ENCODE peak calls at places on chromosomes 13 and 19, in seven cellular contexts. N is GM12892, Z is K562, H is transverse colon, L is breast epithelium, M is HCT116, O is GM23338. U is an unnamed sample.

GRCh38 chr13:66778461-66778860 is 451.7 kb downstream of the PCDH9 start:
- DNase-seq in L (no peak), H (no peak), M (no peak), Z (no peak), O (no peak), N (no peak), U (no peak)

GRCh38 chr19:50416034-50416814 is 2.5 kb upstream of the SPIB start:
- DNase-seq in Z (no peak), H (no peak), M (no peak), O (peak), N (no peak), L (no peak), U (peak)

GRCh38 chr19:18514800-18515682 is 6.8 kb downstream of the ELL start:
- DNase-seq in N (no peak), M (no peak), H (peak), Z (no peak), O (no peak), L (no peak), U (peak)

GRCh38 chr13:95391325-95391724 is 90.1 kb upstream of the ABCC4 start:
- DNase-seq in M (no peak), O (no peak), N (no peak), H (no peak), Z (no peak), L (no peak), U (no peak)

GRCh38 chr13:49258097-49258796 is 10.5 kb downstream of the CDADC1 start:
- DNase-seq in L (no peak), H (no peak), Z (no peak), O (no peak), N (no peak), M (no peak), U (no peak)

GRCh38 chr19:14333101-14333871 is 48.0 kb upstream of the ADGRE5 start:
- DNase-seq in N (no peak), H (peak), O (peak), M (no peak), Z (no peak), L (no peak), U (no peak)

GRCh38 chr19:41872384-41872774 is 4.7 kb upstream of the CD79A start:
- DNase-seq in N (no peak), O (no peak), Z (no peak), M (no peak), L (no peak), H (no peak), U (no peak)

GRCh38 chr13:87087741-87088140 is 583.4 kb upstream of the SLITRK5 start:
- DNase-seq in H (no peak), M (no peak), O (no peak), Z (no peak), L (no peak), N (no peak), U (no peak)

GRCh38 chr13:54184576-54184975 is 1156.0 kb downstream of the OLFM4 start:
- DNase-seq in Z (no peak), O (no peak), N (no peak), H (no peak), L (no peak), M (no peak), U (no peak)

GRCh38 chr13:21717817-21718216 is 46.9 kb downstream of the FGF9 start:
- DNase-seq in O (peak), H (no peak), M (no peak), Z (no peak), N (no peak), L (no peak), U (no peak)

GRCh38 chr13:95510950-95511349 is 41.6 kb upstream of the CLDN10 start:
- DNase-seq in N (no peak), H (no peak), M (no peak), Z (no peak), O (no peak), L (no peak), U (no peak)

GRCh38 chr13:100512422-100512821 is 76.2 kb downstream of the GGACT start:
- DNase-seq in M (peak), H (no peak), N (no peak), L (no peak), Z (no peak), O (no peak), U (no peak)

GRCh38 chr19:46821512-46822359 is 28.9 kb downstream of the AP2S1 start:
- DNase-seq in Z (no peak), N (peak), H (peak), M (no peak), O (no peak), L (no peak), U (peak)

GRCh38 chr13:44052843-44053607 is 173.3 kb downstream of the LACC1 start:
- DNase-seq in Z (no peak), H (peak), O (peak), L (no peak), N (no peak), M (no peak), U (no peak)

GRCh38 chr13:30689752-30690151 is 45.6 kb upstream of the ALOX5AP start:
- DNase-seq in L (no peak), Z (no peak), O (no peak), H (no peak), N (no peak), M (no peak), U (no peak)

GRCh38 chr19:287381-287871 is 3.8 kb downstream of the PLPP2 start:
- DNase-seq in N (no peak), L (no peak), O (no peak), H (no peak), Z (no peak), M (no peak), U (no peak)

GRCh38 chr19:12784871-12785430 is 6.3 kb upstream of the JUNB start:
- DNase-seq in Z (no peak), L (no peak), O (no peak), N (no peak), M (no peak), H (no peak), U (no peak)

GRCh38 chr13:97411894-97412460 is 22.0 kb upstream of the RAP2A start:
- DNase-seq in H (no peak), O (no peak), L (no peak), M (no peak), N (no peak), Z (no peak), U (no peak)

GRCh38 chr19:1266116-1266817 is 2.9 kb upstream of the CIRBP start:
- DNase-seq in M (no peak), H (peak), L (peak), O (peak), N (peak), Z (peak), U (peak)

GRCh38 chr13:97228850-97229521 is 6.9 kb downstream of the MBNL2 start:
- DNase-seq in H (no peak), M (no peak), O (no peak), L (no peak), N (no peak), Z (no peak), U (no peak)

GRCh38 chr19:58395220-58395978 is at the start of gene RNF225:
- DNase-seq in M (no peak), L (peak), N (no peak), O (peak), Z (peak), H (peak), U (no peak)

GRCh38 chr13:92172191-92172590 is 773.8 kb downstream of the GPC5 start:
- DNase-seq in Z (no peak), H (no peak), L (no peak), N (no peak), O (no peak), M (no peak), U (no peak)

GRCh38 chr13:102020611-102021216 is 381.1 kb downstream of the FGF14 start:
- DNase-seq in L (no peak), H (no peak), Z (no peak), O (no peak), N (no peak), M (no peak), U (no peak)

GRCh38 chr13:73857106-73857505 is 277.1 kb downstream of the KLF12 start:
- DNase-seq in M (no peak), O (no peak), L (no peak), N (no peak), Z (no peak), H (no peak), U (no peak)

GRCh38 chr13:28492527-28493367 is 2.2 kb downstream of the FLT1 start:
- DNase-seq in Z (no peak), H (no peak), M (no peak), L (no peak), O (peak), N (no peak), U (no peak)

GRCh38 chr19:45595814-45596213 is 6.2 kb downstream of the GPR4 start:
- DNase-seq in O (no peak), L (no peak), Z (no peak), H (no peak), M (no peak), N (no peak), U (no peak)

GRCh38 chr13:92954746-92955145 is 271.9 kb upstream of the GPC6 start:
- DNase-seq in O (no peak), L (no peak), Z (no peak), H (no peak), N (no peak), M (no peak), U (no peak)

GRCh38 chr19:52962394-52963228 is at the start of gene ZNF816:
- DNase-seq in Z (peak), H (peak), L (peak), M (peak), N (peak), O (peak), U (peak)
- TF ChIP-seq POLR2AphosphoS5 in Z (peak), H (peak), L (peak), M (peak), N (peak), O (peak), U (peak)

GRCh38 chr19:35249146-35249847 is 495 bp downstream of the LSR start:
- DNase-seq in Z (peak), O (no peak), H (peak), L (no peak), N (no peak), M (no peak), U (no peak)

GRCh38 chr19:35248310-35249145 is at the start of gene LSR:
- DNase-seq in M (peak), O (peak), Z (peak), N (peak), H (peak), L (peak), U (peak)

GRCh38 chr19:35251456-35251855 is 2.7 kb downstream of the LSR start:
- DNase-seq in M (no peak), N (no peak), O (no peak), Z (no peak), L (no peak), H (no peak), U (peak)

GRCh38 chr19:35247526-35248309 is 1.1 kb upstream of the LSR start:
- DNase-seq in Z (peak), L (peak), M (peak), O (peak), N (peak), H (peak), U (peak)

DNA sequence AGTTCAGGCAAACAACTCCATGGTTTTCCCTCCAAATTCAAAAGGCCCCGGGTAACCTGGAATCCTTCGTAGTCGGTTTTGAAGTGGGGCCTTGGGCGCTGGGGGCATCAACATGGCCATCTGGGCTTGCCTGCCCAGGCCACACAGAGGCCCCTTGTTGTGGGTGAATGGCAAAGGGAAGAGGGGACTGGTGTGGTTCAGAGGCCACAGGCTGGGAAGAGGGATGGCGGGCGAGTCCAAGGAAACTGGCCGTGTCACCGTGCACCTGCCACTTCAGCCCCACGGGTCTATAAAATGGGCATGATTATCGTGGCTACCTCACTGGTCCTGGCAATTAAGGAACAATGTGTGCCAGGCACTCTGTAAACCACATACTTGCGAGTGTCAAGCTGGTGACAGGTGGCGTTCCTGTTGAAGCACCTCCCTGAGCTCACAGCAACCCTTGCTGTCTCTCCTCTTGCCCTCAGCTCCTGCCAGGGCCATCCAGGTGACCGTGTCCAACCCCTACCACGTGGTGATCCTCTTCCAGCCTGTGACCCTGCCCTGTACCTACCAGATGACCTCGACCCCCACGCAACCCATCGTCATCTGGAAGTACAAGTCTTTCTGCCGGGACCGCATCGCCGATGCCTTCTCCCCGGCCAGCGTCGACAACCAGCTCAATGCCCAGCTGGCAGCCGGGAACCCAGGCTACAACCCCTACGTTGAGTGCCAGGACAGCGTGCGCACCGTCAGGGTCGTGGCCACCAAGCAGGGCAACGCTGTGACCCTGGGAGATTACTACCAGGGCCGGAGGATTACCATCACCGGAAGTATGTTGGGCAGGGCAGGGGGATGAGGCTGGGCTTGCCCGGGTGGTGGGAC is 1.3 kb downstream of the LSR start:
- DNase-seq in Z (no peak), M (no peak), L (no peak), H (no peak), O (no peak), N (no peak), U (peak)
- TF ChIP-seq POLR2AphosphoS5 in Z (no peak), M (no peak), L (no peak), H (no peak), O (no peak), N (no peak), U (peak)

DNA sequence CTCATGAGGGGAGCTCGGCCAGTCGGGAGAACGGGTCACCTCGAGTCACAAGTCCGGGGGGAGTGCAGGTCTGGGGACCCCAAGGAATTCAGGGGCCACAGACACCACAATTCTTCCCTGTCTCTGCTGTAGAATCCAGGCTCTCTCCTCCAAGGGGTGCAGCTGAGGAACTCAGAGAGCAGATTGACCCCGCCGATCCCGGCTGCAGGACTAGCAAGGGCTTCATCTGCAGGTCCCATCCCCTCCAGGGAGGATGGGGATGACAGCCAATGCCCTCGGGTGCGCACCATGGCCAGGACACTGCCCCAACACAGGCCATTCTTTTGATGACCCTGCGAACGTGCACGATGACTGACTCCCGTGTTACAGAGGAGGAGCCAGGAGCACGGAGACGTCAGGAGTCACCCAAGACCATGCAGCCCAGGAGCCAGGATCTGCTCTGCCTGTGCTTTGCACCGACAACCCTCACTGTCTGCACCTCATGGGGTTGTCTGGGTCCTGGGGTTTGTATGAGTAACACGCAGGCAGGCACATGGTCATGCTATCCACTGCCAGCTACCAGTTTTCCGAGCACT is 48.5 kb upstream of the TUBGCP3 start:
- DNase-seq in M (no peak), L (peak), O (no peak), Z (no peak), N (no peak), H (no peak), U (peak)
- TF ChIP-seq POLR2AphosphoS5 in M (no peak), L (no peak), O (no peak), Z (no peak), N (no peak), H (no peak), U (no peak)

DNA sequence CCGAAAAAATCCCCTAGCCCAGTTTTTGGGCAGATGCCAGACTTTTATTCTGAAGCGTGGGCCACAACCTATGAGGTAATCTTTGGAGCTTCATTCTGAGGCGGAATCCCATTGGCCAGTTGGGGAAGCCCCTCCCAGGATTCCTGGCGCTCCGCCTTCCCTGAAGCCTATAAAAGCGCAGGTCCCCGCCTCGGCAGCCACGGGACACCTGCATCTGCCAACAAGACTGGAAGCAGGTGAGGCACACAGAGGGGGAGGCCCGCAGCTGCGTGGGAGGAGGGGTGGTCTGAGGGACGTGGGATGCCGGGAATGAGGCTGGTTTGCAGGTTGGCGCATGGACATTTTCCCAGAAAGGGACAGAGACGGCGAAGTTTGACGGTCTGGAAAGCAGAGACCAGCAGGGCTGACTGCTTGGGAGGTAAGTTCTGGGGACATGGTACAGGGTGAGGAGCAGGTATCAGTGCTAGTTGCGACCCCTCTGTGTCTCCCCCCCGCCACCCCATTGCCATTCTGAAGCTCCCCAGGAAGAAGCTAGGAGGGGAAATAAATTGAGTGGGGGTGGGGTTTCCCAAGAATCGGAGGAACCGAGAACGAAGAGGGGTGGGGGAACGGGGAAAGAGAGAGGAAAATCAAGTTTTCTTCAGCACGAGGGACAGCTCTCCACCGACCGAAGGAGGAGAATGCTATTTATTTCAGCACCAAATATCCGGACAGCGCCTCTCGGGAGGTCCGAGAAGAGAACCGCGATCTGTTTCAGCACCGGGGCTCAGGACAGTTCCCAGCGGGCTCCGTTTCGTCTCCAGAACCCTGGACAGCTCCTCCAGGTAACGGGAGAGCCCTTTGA is 22.4 kb upstream of the FEM1A start:
- DNase-seq in O (peak), H (peak), Z (peak), N (peak), M (peak), L (peak), U (peak)
- TF ChIP-seq POLR2AphosphoS5 in O (peak), H (peak), Z (peak), N (no peak), M (peak), L (peak), U (peak)

DNA sequence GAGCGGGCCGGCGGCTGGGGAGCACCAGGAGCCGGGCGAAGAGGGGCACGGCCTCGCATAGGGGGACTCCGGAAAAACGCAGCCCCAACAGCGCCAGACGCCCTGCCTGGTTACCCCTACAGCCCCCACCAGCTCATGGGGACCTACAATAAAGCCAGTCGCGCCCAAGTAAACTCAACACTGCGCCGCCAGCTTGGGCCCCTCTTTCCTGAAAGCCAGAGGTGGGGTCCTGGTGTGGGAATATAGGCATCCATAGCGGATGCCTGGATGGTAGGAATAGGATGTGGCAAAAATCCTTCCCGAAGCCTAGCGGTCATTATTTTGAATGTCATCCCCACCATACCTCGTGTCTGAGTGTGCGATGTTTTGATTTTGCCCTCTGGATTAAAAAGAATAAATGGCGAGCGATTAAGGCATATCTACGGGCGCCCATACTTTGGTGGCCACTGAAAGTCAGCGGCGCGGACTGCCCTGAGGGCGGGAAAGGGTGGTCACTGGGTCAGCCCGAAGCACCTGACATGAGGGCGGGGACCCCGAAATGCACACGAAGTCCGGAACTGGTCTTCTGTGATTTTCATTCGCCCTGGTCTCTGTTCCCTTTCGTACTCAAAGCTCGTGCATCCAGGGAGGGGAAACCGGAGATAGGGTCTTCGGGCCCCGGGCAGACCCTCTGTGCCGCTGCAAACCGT is at the start of the genes NHLRC3 and PROSER1:
- DNase-seq in N (peak), H (peak), M (peak), L (peak), Z (peak), O (peak), U (peak)
- TF ChIP-seq POLR2AphosphoS5 in N (peak), H (peak), M (peak), L (peak), Z (peak), O (peak), U (peak)

DNA sequence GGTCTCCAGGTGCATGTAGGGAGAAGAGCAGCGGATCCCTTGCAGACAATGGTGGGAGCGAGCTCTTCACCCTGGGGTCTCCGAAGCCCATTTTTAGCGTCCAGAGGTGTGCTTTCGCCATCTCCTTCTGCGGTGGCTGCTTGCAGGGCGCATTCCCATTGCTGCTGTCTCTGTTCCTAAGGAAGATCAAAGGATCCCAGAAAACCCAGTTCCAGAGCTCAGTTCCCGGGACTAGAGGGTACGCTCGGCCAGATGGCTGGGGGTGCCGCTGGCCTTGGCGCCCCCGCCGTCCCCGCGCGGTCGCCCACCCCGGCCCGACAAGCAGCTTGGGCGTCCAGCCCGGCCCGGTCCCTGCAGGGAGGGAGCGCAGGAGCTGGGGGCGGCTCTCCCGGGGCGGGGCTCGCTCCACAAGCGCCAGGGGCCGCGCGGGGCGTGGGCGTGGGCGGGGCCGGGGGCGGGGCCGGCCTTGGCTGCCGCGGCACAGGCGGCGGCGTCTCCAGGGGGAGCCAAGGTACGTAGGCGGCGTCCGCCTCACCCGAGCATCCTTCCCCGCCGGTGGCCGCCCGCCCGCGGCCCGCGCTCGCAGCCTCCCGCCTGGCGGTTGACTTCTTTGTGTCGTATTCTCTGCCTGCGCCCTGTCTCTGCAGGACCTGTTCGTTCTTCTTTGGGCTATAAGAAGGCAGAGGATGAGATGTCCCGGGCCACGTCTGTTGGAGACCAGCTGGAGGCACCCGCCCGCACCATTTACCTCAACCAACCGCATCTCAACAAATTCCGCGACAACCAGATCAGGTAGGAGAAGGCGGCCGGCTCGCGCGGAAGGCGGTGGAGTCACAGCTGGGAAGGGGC is 96.8 kb downstream of the ATP8A2 start:
- DNase-seq in Z (peak), H (no peak), O (peak), L (no peak), N (peak), M (no peak), U (no peak)
- TF ChIP-seq POLR2AphosphoS5 in Z (no peak), H (no peak), O (peak), L (no peak), N (no peak), M (no peak), U (no peak)